ENCODE peak calls at places on chromosomes 6 and 20, in ten cellular contexts. W, V, D, A, S, O, H, U, Z and G are unnamed samples.

GRCh38 chr20:17227669-17228623 is 1.1 kb downstream of the PCSK2 start:
- DNase-seq in D (no peak), U (no peak), V (no peak), W (peak), A (no peak), O (no peak), Z (no peak), S (no peak), H (no peak), G (no peak)

GRCh38 chr6:106519460-106520394 is 109.6 kb downstream of the RTN4IP1 start:
- DNase-seq in Z (peak), W (no peak), S (peak), H (no peak), O (peak), V (no peak), U (no peak), D (no peak), A (no peak), G (no peak)

GRCh38 chr20:35954907-35955251 is 577 bp upstream of the SCAND1 start:
- DNase-seq in D (no peak), Z (peak), U (no peak), H (no peak), O (peak), A (no peak), W (no peak), S (no peak), V (no peak), G (no peak)

GRCh38 chr6:95545691-95546090 is 31.6 kb upstream of the MANEA start:
- DNase-seq in A (no peak), W (no peak), Z (no peak), S (no peak), H (no peak), O (no peak), U (no peak), V (no peak), D (no peak), G (no peak)

GRCh38 chr20:9886227-9886626 is 47.4 kb upstream of the PAK5 start:
- DNase-seq in W (no peak), A (no peak), Z (peak), V (no peak), S (no peak), O (no peak), H (no peak), U (no peak), D (no peak), G (no peak)

GRCh38 chr6:70709826-70710225 is 42.1 kb downstream of the SMAP1 start:
- DNase-seq in W (no peak), A (no peak), V (no peak), O (no peak), U (no peak), H (no peak), D (no peak), Z (no peak), S (no peak), G (no peak)

GRCh38 chr20:6269163-6269873 is 146.5 kb upstream of the FERMT1 start:
- DNase-seq in O (no peak), V (no peak), H (no peak), A (no peak), W (peak), D (no peak), U (no peak), Z (peak), S (no peak), G (no peak)

GRCh38 chr20:23240519-23240918 is 110.1 kb upstream of the NXT1 start:
- DNase-seq in O (no peak), W (no peak), A (no peak), Z (no peak), D (no peak), U (no peak), V (no peak), S (no peak), H (no peak), G (no peak)

GRCh38 chr20:22686097-22686496 is 101.7 kb upstream of the FOXA2 start:
- DNase-seq in U (peak), Z (peak), V (no peak), H (peak), W (peak), S (peak), O (no peak), D (peak), A (peak), G (no peak)